ENCODE peak calls at places on chromosomes 4 and X, in eight cellular contexts. One of them, this sample, is unnamed.
A peak's percentile ranks its signal among the peaks of the same experiment; 100 is the strongest.

GRCh38 chr4:836781-837301 is 10.9 kb upstream of the CPLX1 start:
- DNase-seq in tibial artery: no peak
- DNase-seq in RWPE1: no peak
- DNase-seq in A549: no peak
- DNase-seq in A673: no peak
- DNase-seq in left lung: no peak
- DNase-seq in spleen: peak; percentile 84
- DNase-seq in psoas muscle: peak; percentile 40
- DNase-seq in this sample: no peak

GRCh38 chr4:189304179-189304578 is 636.5 kb upstream of the FRG1 start:
- DNase-seq in tibial artery: no peak
- DNase-seq in RWPE1: no peak
- DNase-seq in A549: no peak
- DNase-seq in A673: no peak
- DNase-seq in left lung: no peak
- DNase-seq in spleen: no peak
- DNase-seq in psoas muscle: no peak
- DNase-seq in this sample: no peak

GRCh38 chrX:22206781-22207180 is 65.9 kb upstream of the CBLL2 start:
- DNase-seq in tibial artery: no peak
- DNase-seq in RWPE1: no peak
- DNase-seq in A549: no peak
- DNase-seq in A673: no peak
- DNase-seq in left lung: no peak
- DNase-seq in spleen: no peak
- DNase-seq in psoas muscle: no peak
- DNase-seq in this sample: no peak

GRCh38 chr4:182175788-182176519 is 67.2 kb upstream of the TENM3 start:
- DNase-seq in tibial artery: no peak
- DNase-seq in RWPE1: no peak
- DNase-seq in A549: peak; percentile 14
- DNase-seq in A673: no peak
- DNase-seq in left lung: no peak
- DNase-seq in spleen: no peak
- DNase-seq in psoas muscle: no peak
- DNase-seq in this sample: no peak

GRCh38 chrX:9189286-9189685 is 155.4 kb upstream of the FAM9B start:
- DNase-seq in tibial artery: no peak
- DNase-seq in RWPE1: no peak
- DNase-seq in A549: no peak
- DNase-seq in A673: no peak
- DNase-seq in left lung: no peak
- DNase-seq in spleen: no peak
- DNase-seq in psoas muscle: no peak
- DNase-seq in this sample: no peak

GRCh38 chr4:185566972-185567749 is 31.9 kb upstream of the PDLIM3 start:
- DNase-seq in tibial artery: peak; percentile 80
- DNase-seq in RWPE1: no peak
- DNase-seq in A549: peak; percentile 34
- DNase-seq in A673: peak; percentile 32
- DNase-seq in left lung: no peak
- DNase-seq in spleen: no peak
- DNase-seq in psoas muscle: peak; percentile 64
- DNase-seq in this sample: peak; percentile 83

GRCh38 chrX:63400340-63400739 is 49.2 kb upstream of the SPIN4 start:
- DNase-seq in tibial artery: no peak
- DNase-seq in RWPE1: no peak
- DNase-seq in A549: no peak
- DNase-seq in A673: no peak
- DNase-seq in left lung: no peak
- DNase-seq in spleen: no peak
- DNase-seq in psoas muscle: no peak
- DNase-seq in this sample: no peak

GRCh38 chrX:40005290-40006011 is 92.3 kb downstream of the BCOR start:
- DNase-seq in tibial artery: no peak
- DNase-seq in RWPE1: no peak
- DNase-seq in A549: no peak
- DNase-seq in A673: no peak
- DNase-seq in left lung: no peak
- DNase-seq in spleen: peak; percentile 72
- DNase-seq in psoas muscle: no peak
- DNase-seq in this sample: no peak

GRCh38 chr4:10158355-10158942 is 41.9 kb upstream of the WDR1 start:
- DNase-seq in tibial artery: no peak
- DNase-seq in RWPE1: no peak
- DNase-seq in A549: no peak
- DNase-seq in A673: no peak
- DNase-seq in left lung: no peak
- DNase-seq in spleen: no peak
- DNase-seq in psoas muscle: no peak
- DNase-seq in this sample: no peak

GRCh38 chr4:157590679-157591078 is 370.2 kb downstream of the GRIA2 start:
- DNase-seq in tibial artery: no peak
- DNase-seq in RWPE1: no peak
- DNase-seq in A549: no peak
- DNase-seq in A673: no peak
- DNase-seq in left lung: no peak
- DNase-seq in spleen: no peak
- DNase-seq in psoas muscle: no peak
- DNase-seq in this sample: no peak

GRCh38 chrX:136457303-136457917 is 30.3 kb upstream of the BRS3 start:
- DNase-seq in tibial artery: no peak
- DNase-seq in RWPE1: no peak
- DNase-seq in A549: no peak
- DNase-seq in A673: no peak
- DNase-seq in left lung: no peak
- DNase-seq in spleen: no peak
- DNase-seq in psoas muscle: no peak
- DNase-seq in this sample: no peak

GRCh38 chr4:165199722-165200121 is 7.6 kb upstream of the KLHL2 start:
- DNase-seq in tibial artery: no peak
- DNase-seq in RWPE1: peak; percentile 63
- DNase-seq in A549: no peak
- DNase-seq in A673: no peak
- DNase-seq in left lung: no peak
- DNase-seq in spleen: no peak
- DNase-seq in psoas muscle: no peak
- DNase-seq in this sample: no peak

GRCh38 chr4:161320377-161320776 is 843.4 kb downstream of the FSTL5 start:
- DNase-seq in tibial artery: no peak
- DNase-seq in RWPE1: no peak
- DNase-seq in A549: peak; percentile 54
- DNase-seq in A673: peak; percentile 63
- DNase-seq in left lung: no peak
- DNase-seq in spleen: no peak
- DNase-seq in psoas muscle: no peak
- DNase-seq in this sample: peak; percentile 7

GRCh38 chr4:116585240-116585639 is 500.1 kb downstream of the TRAM1L1 start:
- DNase-seq in tibial artery: no peak
- DNase-seq in RWPE1: no peak
- DNase-seq in A549: no peak
- DNase-seq in A673: peak; percentile 49
- DNase-seq in left lung: no peak
- DNase-seq in spleen: no peak
- DNase-seq in psoas muscle: no peak
- DNase-seq in this sample: no peak

GRCh38 chr4:4776335-4776734 is 83.1 kb upstream of the MSX1 start:
- DNase-seq in tibial artery: no peak
- DNase-seq in RWPE1: no peak
- DNase-seq in A549: no peak
- DNase-seq in A673: no peak
- DNase-seq in left lung: no peak
- DNase-seq in spleen: no peak
- DNase-seq in psoas muscle: no peak
- DNase-seq in this sample: no peak

GRCh38 chr4:4776934-4777333 is 82.5 kb upstream of the MSX1 start:
- DNase-seq in tibial artery: no peak
- DNase-seq in RWPE1: no peak
- DNase-seq in A549: no peak
- DNase-seq in A673: no peak
- DNase-seq in left lung: no peak
- DNase-seq in spleen: no peak
- DNase-seq in psoas muscle: no peak
- DNase-seq in this sample: no peak

GRCh38 chr4:4778491-4779003 is 80.9 kb upstream of the MSX1 start:
- DNase-seq in tibial artery: no peak
- DNase-seq in RWPE1: no peak
- DNase-seq in A549: no peak
- DNase-seq in A673: no peak
- DNase-seq in left lung: no peak
- DNase-seq in spleen: no peak
- DNase-seq in psoas muscle: no peak
- DNase-seq in this sample: no peak

GRCh38 chr4:4772534-4772933 is 86.9 kb upstream of the MSX1 start:
- DNase-seq in tibial artery: no peak
- DNase-seq in RWPE1: no peak
- DNase-seq in A549: no peak
- DNase-seq in A673: no peak
- DNase-seq in left lung: no peak
- DNase-seq in spleen: no peak
- DNase-seq in psoas muscle: no peak
- DNase-seq in this sample: peak; percentile 65

GRCh38 chr4:4775493-4776004 is 83.9 kb upstream of the MSX1 start:
- DNase-seq in tibial artery: no peak
- DNase-seq in RWPE1: no peak
- DNase-seq in A549: no peak
- DNase-seq in A673: no peak
- DNase-seq in left lung: no peak
- DNase-seq in spleen: no peak
- DNase-seq in psoas muscle: no peak
- DNase-seq in this sample: no peak
- H3K27ac ChIP-seq in tibial artery: no peak overlapping the region
- H3K27ac ChIP-seq in RWPE1: no peak overlapping the region
- H3K27ac ChIP-seq in A549: no peak overlapping the region
- H3K27ac ChIP-seq in A673: no peak overlapping the region
- H3K27ac ChIP-seq in left lung: no peak overlapping the region
- H3K27ac ChIP-seq in spleen: no peak overlapping the region
- H3K27ac ChIP-seq in psoas muscle: no peak overlapping the region
- H3K27ac ChIP-seq in this sample: no peak overlapping the region

GRCh38 chr4:84298023-84298718 is 200.9 kb downstream of the NKX6-1 start:
- DNase-seq in tibial artery: no peak
- DNase-seq in RWPE1: no peak
- DNase-seq in A549: no peak
- DNase-seq in A673: no peak
- DNase-seq in left lung: no peak
- DNase-seq in spleen: no peak
- DNase-seq in psoas muscle: no peak
- DNase-seq in this sample: no peak
- H3K27ac ChIP-seq in tibial artery: no peak overlapping the region
- H3K27ac ChIP-seq in RWPE1: no peak overlapping the region
- H3K27ac ChIP-seq in A549: peak overlapping the region; percentile 67
- H3K27ac ChIP-seq in A673: no peak overlapping the region
- H3K27ac ChIP-seq in left lung: no peak overlapping the region
- H3K27ac ChIP-seq in spleen: no peak overlapping the region
- H3K27ac ChIP-seq in psoas muscle: no peak overlapping the region
- H3K27ac ChIP-seq in this sample: no peak overlapping the region

GRCh38 chr4:56953680-56954520 is 23.5 kb downstream of the NOA1 start:
- DNase-seq in tibial artery: no peak
- DNase-seq in RWPE1: no peak
- DNase-seq in A549: no peak
- DNase-seq in A673: no peak
- DNase-seq in left lung: no peak
- DNase-seq in spleen: no peak
- DNase-seq in psoas muscle: no peak
- DNase-seq in this sample: no peak

GRCh38 chr4:56959064-56959463 is 18.3 kb downstream of the NOA1 start:
- DNase-seq in tibial artery: no peak
- DNase-seq in RWPE1: no peak
- DNase-seq in A549: no peak
- DNase-seq in A673: no peak
- DNase-seq in left lung: no peak
- DNase-seq in spleen: no peak
- DNase-seq in psoas muscle: no peak
- DNase-seq in this sample: no peak

GRCh38 chr4:56961107-56961500 is 16.3 kb downstream of the NOA1 start:
- DNase-seq in tibial artery: no peak
- DNase-seq in RWPE1: no peak
- DNase-seq in A549: no peak
- DNase-seq in A673: no peak
- DNase-seq in left lung: no peak
- DNase-seq in spleen: no peak
- DNase-seq in psoas muscle: no peak
- DNase-seq in this sample: no peak

DNA sequence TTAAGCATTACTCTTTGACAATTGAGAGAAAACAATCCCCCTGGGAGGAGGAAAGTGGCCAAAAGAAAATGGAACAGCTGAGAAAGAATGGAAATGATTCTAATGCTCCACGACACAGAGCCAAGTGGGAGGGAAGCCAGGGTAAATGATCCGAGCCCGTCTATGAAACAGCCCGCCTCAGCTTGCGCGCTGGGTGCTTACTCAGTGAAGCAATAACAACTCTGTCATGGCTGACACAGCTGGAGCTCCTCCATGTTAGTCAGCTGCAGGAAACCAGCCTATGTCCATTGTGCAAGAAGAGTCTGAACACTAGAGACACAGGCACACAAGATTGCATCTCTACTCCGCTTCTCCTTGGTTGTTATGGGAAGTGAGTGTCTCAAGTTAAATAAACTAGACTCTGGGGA is 19.3 kb downstream of the NOA1 start:
- DNase-seq in tibial artery: peak; percentile 95
- DNase-seq in RWPE1: peak; percentile 75
- DNase-seq in A549: peak; percentile 13
- DNase-seq in A673: peak; percentile 86
- DNase-seq in left lung: peak; percentile 77
- DNase-seq in spleen: no peak
- DNase-seq in psoas muscle: peak; percentile 92
- DNase-seq in this sample: peak; percentile 70
- H3K27ac ChIP-seq in tibial artery: peak overlapping the region; percentile 26
- H3K27ac ChIP-seq in RWPE1: peak overlapping the region; percentile 70
- H3K27ac ChIP-seq in A549: no peak overlapping the region
- H3K27ac ChIP-seq in A673: peak overlapping the region; percentile 14
- H3K27ac ChIP-seq in left lung: peak overlapping the region; percentile 45
- H3K27ac ChIP-seq in spleen: no peak overlapping the region
- H3K27ac ChIP-seq in psoas muscle: peak overlapping the region; percentile 63
- H3K27ac ChIP-seq in this sample: no peak overlapping the region

DNA sequence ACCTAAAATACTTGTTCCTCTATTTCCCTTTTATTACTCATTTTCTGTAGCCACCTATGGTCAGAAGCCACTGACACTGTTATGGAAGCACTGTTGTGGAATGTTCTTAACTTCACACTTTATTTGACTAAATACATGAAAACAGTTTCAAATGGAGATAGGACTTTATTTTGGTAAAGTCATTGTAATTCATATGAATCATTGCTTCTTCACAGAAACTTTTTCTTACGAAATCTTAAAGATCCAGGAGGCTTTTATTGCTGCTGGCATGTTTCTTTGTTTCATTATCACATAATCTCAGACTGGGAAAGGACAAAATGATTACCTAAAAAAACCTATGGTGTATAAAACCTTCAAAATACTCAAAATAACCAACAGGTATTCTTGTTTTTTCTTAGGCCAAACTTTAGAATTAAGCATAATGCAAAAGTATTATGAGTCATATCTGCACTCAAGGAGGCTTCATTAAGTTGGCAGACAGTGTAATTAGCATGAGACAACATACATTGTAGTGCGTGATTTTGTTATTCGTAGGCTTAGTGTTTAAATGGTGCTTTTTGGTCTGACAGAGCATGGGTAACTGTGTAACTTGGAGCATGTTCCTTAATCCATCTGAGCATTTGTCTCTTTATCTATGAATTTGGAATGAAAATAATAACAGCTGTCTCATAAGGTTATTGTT is 58.0 kb downstream of the SH3BGRL start:
- DNase-seq in tibial artery: no peak
- DNase-seq in RWPE1: peak; percentile 4
- DNase-seq in A549: no peak
- DNase-seq in A673: peak; percentile 6
- DNase-seq in left lung: no peak
- DNase-seq in spleen: no peak
- DNase-seq in psoas muscle: no peak
- DNase-seq in this sample: no peak
- H3K27ac ChIP-seq in tibial artery: peak overlapping the region; percentile 72
- H3K27ac ChIP-seq in RWPE1: no peak overlapping the region
- H3K27ac ChIP-seq in A549: no peak overlapping the region
- H3K27ac ChIP-seq in A673: no peak overlapping the region
- H3K27ac ChIP-seq in left lung: no peak overlapping the region
- H3K27ac ChIP-seq in spleen: no peak overlapping the region
- H3K27ac ChIP-seq in psoas muscle: no peak overlapping the region
- H3K27ac ChIP-seq in this sample: peak overlapping the region; percentile 47